ENCODE peak calls at places on chromosome 7, in four cellular contexts. W is neural progenitor cell, D is K562, M is neuronal stem cell. Y is an unnamed sample.

GRCh38 chr7:94289071-94289470 is 105.6 kb upstream of the COL1A2 start:
- DNase-seq in D (no peak), W (peak; percentile 88), M (peak; percentile 61), Y (peak; percentile 68)

GRCh38 chr7:100372256-100372655 is 1.0 kb upstream of the PILRA start:
- DNase-seq in D (no peak), W (no peak), M (no peak), Y (no peak)

GRCh38 chr7:1542329-1542728 is 11.8 kb downstream of the MAFK start:
- DNase-seq in W (no peak), M (no peak), D (no peak), Y (no peak)

GRCh38 chr7:128201690-128202085 is 39.4 kb upstream of the LEP start:
- DNase-seq in W (no peak), M (no peak), D (no peak), Y (peak; percentile 42)

GRCh38 chr7:149209518-149210269 is 14.3 kb downstream of the ZNF282 start:
- DNase-seq in W (peak; percentile 72), M (peak; percentile 23), D (peak; percentile 88), Y (peak; percentile 83)

GRCh38 chr7:149870701-149871483 is 2.9 kb upstream of the ATP6V0E2 start:
- DNase-seq in M (no peak), W (no peak), D (no peak), Y (no peak)

GRCh38 chr7:127884066-127884559 is 147.1 kb downstream of the LRRC4 start:
- DNase-seq in W (no peak), D (no peak), M (no peak), Y (no peak)

GRCh38 chr7:149415391-149416068 is 45.3 kb downstream of the ZNF777 start:
- DNase-seq in W (peak; percentile 18), D (no peak), M (no peak), Y (no peak)

GRCh38 chr7:101985646-101986199 is 168.3 kb downstream of the CUX1 start:
- DNase-seq in D (no peak), M (no peak), W (peak; percentile 71), Y (no peak)

GRCh38 chr7:7969306-7970112 is 913 bp downstream of the GLCCI1 start:
- DNase-seq in D (no peak), M (peak; percentile 54), W (peak; percentile 61), Y (no peak)

GRCh38 chr7:116283595-116284204 is 73.4 kb downstream of the TES start:
- DNase-seq in W (no peak), M (no peak), D (no peak), Y (no peak)

GRCh38 chr7:137441451-137441850 is 97.9 kb upstream of the PTN start:
- DNase-seq in W (no peak), D (no peak), M (no peak), Y (no peak)

GRCh38 chr7:117458977-117459583 is 20.7 kb upstream of the CFTR start:
- DNase-seq in W (peak; percentile 44), M (no peak), D (peak; percentile 39), Y (peak; percentile 21)

GRCh38 chr7:110296321-110296720 is 794.6 kb upstream of the LRRN3 start:
- DNase-seq in M (no peak), D (no peak), W (no peak), Y (no peak)

GRCh38 chr7:101527844-101528667 is 101.0 kb downstream of the MYL10 start:
- DNase-seq in D (no peak), W (no peak), M (no peak), Y (no peak)

GRCh38 chr7:129466796-129467195 is 32.6 kb downstream of the STRIP2 start:
- DNase-seq in W (no peak), M (no peak), D (no peak), Y (no peak)

DNA sequence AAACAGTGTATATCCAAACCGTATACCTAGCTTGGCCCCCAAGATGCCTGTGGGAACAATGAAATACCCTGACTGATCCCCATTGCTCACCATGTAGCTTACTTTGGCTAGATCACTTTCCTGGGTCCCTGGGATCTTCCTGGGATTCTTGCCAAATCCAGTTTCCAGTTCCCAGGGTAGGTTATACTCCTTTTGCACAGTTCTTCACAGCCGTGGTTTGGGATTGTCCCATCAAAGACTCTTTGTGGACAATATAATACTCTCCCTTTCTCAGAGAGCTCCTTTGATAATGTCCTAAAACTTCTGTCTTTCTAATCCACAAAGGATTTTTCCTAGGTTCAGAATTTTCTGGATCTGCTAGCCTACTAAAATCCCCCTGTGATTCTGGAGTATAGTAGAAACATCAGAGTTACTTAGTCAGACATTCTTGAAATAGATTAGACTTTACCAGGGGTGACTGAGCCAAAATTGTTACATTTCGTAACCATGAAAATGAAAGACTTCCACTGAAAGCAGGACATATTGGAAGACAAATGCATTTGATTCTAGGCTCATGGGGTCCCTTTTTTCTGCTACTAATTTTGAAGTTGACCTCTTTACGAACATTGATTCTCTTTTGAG is 388.3 kb upstream of the ETV1 start:
- DNase-seq in M (no peak), W (no peak), D (no peak), Y (no peak)
- H3K9ac ChIP-seq in M (no peak overlapping the region), W (no peak overlapping the region), D (no peak overlapping the region), Y (no peak overlapping the region)

GRCh38 chr7:47149971-47150370 is 431.9 kb downstream of the TNS3 start:
- DNase-seq in W (no peak), D (no peak), M (no peak), Y (no peak)

GRCh38 chr7:47147213-47147631 is 434.7 kb downstream of the TNS3 start:
- DNase-seq in W (no peak), M (no peak), D (no peak), Y (no peak)

GRCh38 chr7:47149208-47149864 is 432.6 kb downstream of the TNS3 start:
- DNase-seq in D (no peak), W (no peak), M (no peak), Y (no peak)

GRCh38 chr7:47150497-47151260 is 431.2 kb downstream of the TNS3 start:
- DNase-seq in W (no peak), M (no peak), D (no peak), Y (no peak)

GRCh38 chr7:47148541-47149207 is 433.2 kb downstream of the TNS3 start:
- DNase-seq in W (no peak), M (no peak), D (no peak), Y (no peak)
- H3K9ac ChIP-seq in W (no peak overlapping the region), M (no peak overlapping the region), D (no peak overlapping the region), Y (no peak overlapping the region)

GRCh38 chr7:75967055-75967454 is 27.3 kb downstream of the TMEM120A start:
- DNase-seq in D (no peak), W (no peak), M (no peak), Y (no peak)
- H3K9ac ChIP-seq in D (no peak overlapping the region), W (no peak overlapping the region), M (no peak overlapping the region), Y (no peak overlapping the region)

DNA sequence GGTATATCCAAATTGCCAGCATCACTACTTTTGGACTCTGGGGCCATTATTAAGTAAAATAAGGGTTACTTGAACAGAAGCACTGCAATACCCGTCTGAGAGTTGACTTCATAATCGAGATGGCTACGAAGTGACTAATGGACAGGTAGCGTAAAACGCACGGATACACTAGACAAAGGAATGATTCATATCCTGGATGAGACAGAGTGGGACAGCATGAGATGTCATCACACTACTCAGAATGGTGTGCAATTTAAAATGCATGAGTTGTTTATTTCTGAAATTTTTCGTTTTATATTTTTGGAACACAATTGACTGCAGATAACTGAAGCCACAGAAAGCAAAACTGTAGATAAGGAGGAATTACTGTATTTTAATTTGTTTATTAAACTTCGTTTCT is 421.5 kb upstream of the LRGUK start:
- DNase-seq in D (no peak), M (no peak), W (no peak), Y (no peak)
- H3K9ac ChIP-seq in D (no peak overlapping the region), M (no peak overlapping the region), W (no peak overlapping the region), Y (no peak overlapping the region)

DNA sequence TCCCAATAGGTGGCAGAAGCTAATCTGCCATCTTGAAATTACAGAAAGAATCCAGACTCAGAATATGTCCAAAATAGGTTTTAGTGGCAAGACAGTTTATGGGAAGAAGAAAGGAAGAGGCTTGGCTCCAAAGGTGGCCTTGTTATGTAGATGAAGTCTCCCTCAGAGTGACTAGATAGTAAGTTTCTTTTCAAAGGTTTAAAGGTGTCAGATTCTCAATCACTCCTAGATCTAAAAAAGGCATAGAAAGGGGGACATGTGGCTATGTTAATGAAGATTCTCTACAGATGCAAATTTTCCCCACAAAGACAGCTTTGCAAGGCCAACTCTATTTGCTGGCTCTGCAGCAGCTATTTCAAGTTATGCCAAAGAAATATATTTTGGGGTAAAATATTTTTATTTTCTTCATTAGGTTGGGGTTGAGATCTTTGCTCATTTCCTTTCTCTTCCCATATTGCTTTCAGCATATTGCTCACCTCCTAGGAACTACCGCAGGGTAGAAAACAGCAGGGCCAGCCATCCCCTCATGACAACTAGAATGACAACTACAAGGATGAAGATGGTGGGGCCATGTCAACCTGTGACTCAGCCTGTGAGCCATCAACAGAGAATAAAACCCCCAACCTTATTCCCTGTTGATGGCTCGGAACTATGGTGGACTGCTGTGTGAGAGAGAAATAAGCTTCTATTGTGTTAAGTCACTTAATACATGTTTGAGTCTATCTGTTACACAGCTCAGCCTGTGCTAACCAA is 274.0 kb upstream of the GALNT17 start:
- DNase-seq in D (no peak), W (no peak), M (no peak), Y (no peak)
- H3K9ac ChIP-seq in D (no peak overlapping the region), W (no peak overlapping the region), M (no peak overlapping the region), Y (no peak overlapping the region)

GRCh38 chr7:46544396-46545008 is 623.4 kb upstream of the IGFBP3 start:
- DNase-seq in W (no peak), M (no peak), D (no peak), Y (no peak)
- H3K9ac ChIP-seq in W (no peak overlapping the region), M (no peak overlapping the region), D (no peak overlapping the region), Y (no peak overlapping the region)

GRCh38 chr7:132815130-132815529 is 238.9 kb upstream of the PLXNA4 start:
- DNase-seq in M (no peak), W (no peak), D (no peak), Y (no peak)
- H3K9ac ChIP-seq in M (no peak overlapping the region), W (no peak overlapping the region), D (no peak overlapping the region), Y (no peak overlapping the region)